ENCODE peak calls at places on chromosomes 13 and 19, in eight cellular contexts. W is GM10248, H is HuH-7, N is HS-27A, C is mesothelial cell of epicardium, M is NCI-H1105 treated with DMSO at 0.1 percent for 48 hours, B is fibroblast of mammary gland, L is posterior cingulate gyrus. X is an unnamed sample.

GRCh38 chr19:44747739-44748425 is 626 bp upstream of the BCL3 start:
- DNase-seq in W (no peak), N (peak; percentile 56), H (peak; percentile 57), M (no peak), L (peak; percentile 27), C (no peak), B (no peak), X (no peak)

GRCh38 chr19:6811906-6812305 is 39.4 kb downstream of the VAV1 start:
- DNase-seq in B (peak; percentile 52), M (peak; percentile 42), H (peak; percentile 27), N (peak; percentile 62), L (no peak), W (no peak), C (no peak), X (peak; percentile 50)

GRCh38 chr19:53907690-53908089 is 1.4 kb upstream of the CACNG7 start:
- DNase-seq in C (no peak), H (no peak), N (no peak), W (no peak), L (no peak), M (no peak), B (no peak), X (no peak)

GRCh38 chr19:1699998-1700732 is 47.8 kb upstream of the TCF3 start:
- DNase-seq in M (no peak), B (no peak), W (no peak), L (no peak), N (no peak), H (peak; percentile 67), C (no peak), X (no peak)

GRCh38 chr13:76879876-76880270 is 6.3 kb downstream of the KCTD12 start:
- DNase-seq in C (no peak), L (no peak), W (no peak), M (no peak), B (no peak), H (no peak), N (no peak), X (no peak)

GRCh38 chr19:19356500-19356899 is 35.9 kb downstream of the MAU2 start:
- DNase-seq in W (no peak), B (no peak), N (no peak), L (no peak), M (no peak), C (no peak), H (no peak), X (no peak)

GRCh38 chr19:6774821-6775707 is 2.6 kb downstream of the VAV1 start:
- DNase-seq in W (no peak), M (no peak), C (no peak), N (no peak), B (no peak), H (no peak), L (no peak), X (no peak)

GRCh38 chr13:67416047-67416925 is 186.2 kb upstream of the PCDH9 start:
- DNase-seq in C (no peak), W (peak; percentile 5), N (peak; percentile 3), H (peak; percentile 58), B (peak; percentile 51), M (no peak), L (no peak), X (no peak)

GRCh38 chr13:24788538-24788937 is 24.6 kb downstream of the RNF17 start:
- DNase-seq in L (no peak), M (no peak), N (no peak), C (no peak), W (no peak), B (no peak), H (no peak), X (no peak)

GRCh38 chr19:57978586-57979289 is 4.4 kb upstream of the C19orf18 start:
- DNase-seq in M (no peak), H (no peak), C (no peak), W (no peak), B (peak; percentile 8), L (no peak), N (no peak), X (no peak)

GRCh38 chr19:43474986-43475705 is 9.7 kb upstream of the LYPD3 start:
- DNase-seq in C (peak; percentile 95), B (peak; percentile 94), N (peak; percentile 51), W (peak; percentile 96), L (peak; percentile 91), M (peak; percentile 81), H (no peak), X (no peak)

GRCh38 chr13:29362849-29363604 is 232.5 kb downstream of the SLC7A1 start:
- DNase-seq in H (peak; percentile 80), W (peak; percentile 75), B (peak; percentile 56), L (peak; percentile 48), C (no peak), N (no peak), M (peak; percentile 62), X (no peak)

GRCh38 chr13:59677966-59678814 is 485.5 kb downstream of the DIAPH3 start:
- DNase-seq in W (peak; percentile 29), N (peak; percentile 9), M (peak; percentile 60), L (no peak), H (no peak), B (peak; percentile 67), C (no peak), X (peak; percentile 2)

GRCh38 chr19:51926784-51927741 is at the start of gene ZNF613:
- DNase-seq in B (peak; percentile 92), H (peak; percentile 61), M (peak; percentile 96), L (peak; percentile 86), N (peak; percentile 92), W (peak; percentile 90), C (peak; percentile 54), X (peak; percentile 70)

GRCh38 chr19:11496391-11497163 is 9.1 kb downstream of the ZNF653 start:
- DNase-seq in N (peak; percentile 51), B (peak; percentile 89), L (peak; percentile 56), H (peak; percentile 76), M (no peak), W (peak; percentile 77), C (no peak), X (peak; percentile 39)

GRCh38 chr13:59531571-59532091 is 632.1 kb downstream of the DIAPH3 start:
- DNase-seq in L (peak; percentile 60), B (peak; percentile 45), C (peak; percentile 64), W (no peak), H (no peak), N (peak; percentile 51), M (peak; percentile 87), X (peak; percentile 6)

GRCh38 chr13:109989155-109989554 is 202.8 kb upstream of the IRS2 start:
- DNase-seq in N (no peak), B (peak; percentile 85), H (no peak), L (no peak), C (no peak), W (no peak), M (no peak), X (no peak)

GRCh38 chr13:38766799-38767198 is 79.9 kb downstream of the FREM2 start:
- DNase-seq in M (no peak), B (no peak), L (no peak), C (no peak), H (no peak), N (no peak), W (no peak), X (no peak)

GRCh38 chr13:113057084-113057483 is 48.5 kb upstream of the F7 start:
- DNase-seq in B (no peak), M (no peak), H (no peak), L (no peak), W (no peak), C (no peak), N (no peak), X (no peak)

GRCh38 chr19:13026478-13026999 is 31.3 kb downstream of the NFIX start:
- DNase-seq in H (peak; percentile 74), W (no peak), N (no peak), L (no peak), B (peak; percentile 63), C (no peak), M (peak; percentile 86), X (no peak)

GRCh38 chr19:12834418-12834943 is at the start of gene RTBDN:
- DNase-seq in L (peak; percentile 59), N (no peak), M (peak; percentile 55), B (no peak), W (no peak), H (no peak), C (no peak), X (no peak)

X was measured in epithelial cell of prostate.